ENCODE peak calls at places on chromosomes 7 and 10, in ten cellular contexts. I is cardiac muscle cell, Q is GM23338, J is transverse colon, A is fibroblast of lung, G is A549, U is caudate nucleus, X is aorta, E is ascending aorta, C is heart right ventricle. O is an unnamed sample.

GRCh38 chr10:43069597-43069996 is 7.3 kb upstream of the RET start:
- DNase-seq in E (no peak), X (peak), G (no peak), I (no peak), Q (no peak), C (no peak), U (no peak), J (no peak), A (no peak), O (no peak)

GRCh38 chr7:45686441-45687184 is 112.4 kb downstream of the ADCY1 start:
- DNase-seq in J (no peak), E (no peak), U (no peak), C (no peak), G (no peak), Q (no peak), A (no peak), I (no peak), X (peak), O (no peak)

GRCh38 chr7:127920787-127921438 is 110.3 kb downstream of the LRRC4 start:
- DNase-seq in A (peak), I (no peak), G (peak), J (no peak), Q (no peak), E (no peak), U (no peak), C (no peak), X (no peak), O (no peak)

GRCh38 chr10:95517536-95518454 is 43.4 kb downstream of the SORBS1 start:
- DNase-seq in X (no peak), C (no peak), U (no peak), I (no peak), Q (no peak), G (no peak), J (no peak), E (no peak), A (peak), O (no peak)

GRCh38 chr10:19772958-19773357 is 43.3 kb upstream of the PLXDC2 start:
- DNase-seq in C (no peak), E (no peak), Q (no peak), U (no peak), I (no peak), G (no peak), X (no peak), J (no peak), A (no peak), O (no peak)

GRCh38 chr10:100506596-100507356 is 12.9 kb downstream of the SEC31B start:
- DNase-seq in Q (no peak), G (peak), I (no peak), A (no peak), J (no peak), E (no peak), C (no peak), U (no peak), X (no peak), O (no peak)

GRCh38 chr7:65979583-65980477 is 2.2 kb downstream of the GUSB start:
- DNase-seq in X (no peak), U (no peak), A (no peak), G (no peak), I (no peak), Q (no peak), J (no peak), E (no peak), C (no peak), O (no peak)

GRCh38 chr10:35355971-35356724 is 19.8 kb downstream of the CCNY start:
- DNase-seq in C (no peak), I (no peak), G (no peak), Q (no peak), U (no peak), E (no peak), A (no peak), J (no peak), X (no peak), O (no peak)

GRCh38 chr7:16918288-16918895 is 36.6 kb upstream of the AGR3 start:
- DNase-seq in C (peak), Q (peak), A (peak), X (no peak), U (no peak), J (no peak), I (peak), E (no peak), G (peak), O (no peak)

GRCh38 chr7:151315038-151315655 is 26.5 kb upstream of the NUB1 start:
- DNase-seq in Q (peak), U (no peak), G (peak), C (peak), J (peak), A (peak), I (peak), E (no peak), X (no peak), O (peak)

GRCh38 chr10:68192113-68192512 is 39.8 kb downstream of the ATOH7 start:
- DNase-seq in J (no peak), U (no peak), C (no peak), I (no peak), X (no peak), Q (no peak), E (no peak), A (no peak), G (no peak), O (no peak)

GRCh38 chr7:44240983-44241510 is 40.3 kb downstream of the YKT6 start:
- DNase-seq in A (peak), U (no peak), J (peak), Q (peak), G (peak), I (peak), E (peak), C (peak), X (peak), O (no peak)

GRCh38 chr7:99365318-99366141 is 9.0 kb upstream of the ARPC1B start:
- DNase-seq in C (no peak), A (no peak), Q (peak), U (no peak), I (peak), X (peak), J (peak), E (no peak), G (peak), O (no peak)

GRCh38 chr10:28385748-28386507 is 83.1 kb upstream of the MPP7 start:
- DNase-seq in U (no peak), A (no peak), I (no peak), G (no peak), X (no peak), C (no peak), J (no peak), E (no peak), Q (no peak), O (no peak)

GRCh38 chr10:29926649-29927048 is 132.7 kb downstream of the JCAD start:
- DNase-seq in I (no peak), C (no peak), X (no peak), E (no peak), Q (peak), A (peak), U (no peak), J (no peak), G (no peak), O (no peak)

GRCh38 chr10:114987995-114988394 is 50.0 kb downstream of the TRUB1 start:
- DNase-seq in X (no peak), J (no peak), G (no peak), U (no peak), Q (no peak), A (peak), C (no peak), I (no peak), E (no peak), O (no peak)

GRCh38 chr10:32938554-32939061 is 19.4 kb downstream of the ITGB1 start:
- DNase-seq in E (no peak), I (peak), X (no peak), J (peak), C (peak), U (peak), Q (peak), A (peak), G (peak), O (peak)

GRCh38 chr7:21504021-21504420 is 38.8 kb upstream of the DNAH11 start:
- DNase-seq in J (no peak), A (no peak), I (no peak), E (no peak), Q (peak), C (no peak), X (no peak), U (no peak), G (no peak), O (no peak)

GRCh38 chr10:60299961-60300883 is 89.5 kb downstream of the ANK3 start:
- DNase-seq in G (no peak), A (no peak), Q (peak), C (peak), U (no peak), X (no peak), J (no peak), I (peak), E (no peak), O (no peak)

GRCh38 chr7:132472463-132473120 is 103.7 kb downstream of the PLXNA4 start:
- DNase-seq in G (no peak), X (peak), J (no peak), Q (no peak), C (peak), E (peak), U (no peak), A (peak), I (peak), O (no peak)

GRCh38 chr10:114323023-114323422 is 81.3 kb downstream of the AFAP1L2 start:
- DNase-seq in J (no peak), X (no peak), G (peak), C (no peak), I (no peak), A (no peak), Q (no peak), E (no peak), U (no peak), O (no peak)

DNA sequence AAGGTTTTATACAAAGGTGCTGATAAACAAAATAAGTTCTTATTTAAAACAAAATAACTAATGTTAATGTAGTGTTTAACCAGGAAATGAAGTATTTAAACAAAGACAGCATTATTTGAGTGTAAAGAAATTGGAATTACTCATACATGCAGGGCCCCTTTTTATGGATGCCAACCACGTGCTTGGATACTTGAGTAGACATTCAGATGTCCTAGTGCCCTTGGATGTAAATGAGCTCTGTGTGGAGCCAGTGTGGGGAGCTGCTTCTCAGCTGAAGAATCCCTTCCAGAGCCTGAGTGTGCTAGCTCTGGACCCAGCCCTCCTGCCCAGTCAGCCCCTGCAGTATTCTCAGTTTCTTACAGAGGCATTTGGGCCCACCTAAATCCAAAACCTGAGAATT is 84.4 kb downstream of the REEP3 start:
- DNase-seq in X (no peak), C (no peak), A (peak), I (peak), E (no peak), U (peak), Q (peak), J (no peak), G (no peak), O (no peak)
- H3K27ac ChIP-seq in X (no peak), C (no peak), A (no peak), I (peak), E (no peak), U (no peak), Q (no peak), J (no peak), G (no peak), O (no peak)

GRCh38 chr10:113093188-113094113 is 143.4 kb downstream of the TCF7L2 start:
- DNase-seq in G (peak), J (peak), E (no peak), X (no peak), A (no peak), C (no peak), I (no peak), Q (no peak), U (no peak), O (no peak)
- H3K27ac ChIP-seq in G (peak), J (peak), E (peak), X (no peak), A (no peak), C (no peak), I (no peak), Q (peak), U (no peak), O (no peak)

DNA sequence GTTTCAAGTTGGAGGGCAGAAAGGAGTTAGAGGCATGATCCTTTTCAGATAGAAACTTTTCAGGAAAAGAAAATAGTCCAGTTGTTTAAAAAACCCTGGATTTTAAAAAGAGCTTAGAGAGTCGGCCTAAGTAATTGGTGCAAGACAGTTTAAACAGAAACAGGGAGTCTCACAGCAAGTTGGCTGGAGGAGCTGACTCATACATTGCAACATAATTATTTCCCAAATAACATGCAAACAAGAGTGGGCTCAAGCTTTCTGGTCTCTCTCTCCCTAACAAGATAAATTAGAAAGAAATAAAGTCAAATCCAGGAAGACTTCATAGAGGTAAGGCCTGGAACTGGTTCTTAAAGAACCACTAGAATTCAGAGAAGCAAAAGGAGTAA is 100.3 kb upstream of the AGBL3 start:
- DNase-seq in G (peak), A (peak), Q (no peak), J (no peak), E (no peak), X (no peak), U (no peak), C (no peak), I (no peak), O (no peak)
- H3K27ac ChIP-seq in G (peak), A (peak), Q (peak), J (peak), E (peak), X (no peak), U (peak), C (peak), I (peak), O (no peak)

GRCh38 chr7:47591655-47592572 is 10.0 kb upstream of the TNS3 start:
- DNase-seq in C (no peak), I (no peak), Q (peak), X (no peak), J (no peak), U (no peak), G (peak), A (peak), E (no peak), O (no peak)
- H3K27ac ChIP-seq in C (no peak), I (no peak), Q (peak), X (peak), J (no peak), U (no peak), G (peak), A (no peak), E (peak), O (no peak)

GRCh38 chr7:75888464-75889222 is 9.8 kb downstream of the RHBDD2 start:
- DNase-seq in J (no peak), E (no peak), Q (no peak), I (no peak), U (no peak), C (peak), A (no peak), G (no peak), X (no peak), O (peak)

GRCh38 chr7:75889223-75889825 is 10.5 kb downstream of the RHBDD2 start:
- DNase-seq in I (no peak), A (no peak), E (no peak), U (no peak), X (no peak), G (no peak), C (no peak), Q (no peak), J (no peak), O (no peak)

GRCh38 chr7:75889826-75890225 is 11.0 kb downstream of the RHBDD2 start:
- DNase-seq in A (no peak), X (no peak), U (no peak), I (no peak), Q (no peak), J (no peak), E (no peak), G (no peak), C (no peak), O (no peak)

GRCh38 chr7:75885011-75885410 is 6.2 kb downstream of the RHBDD2 start:
- DNase-seq in C (no peak), I (no peak), A (no peak), X (no peak), J (no peak), E (no peak), Q (no peak), G (no peak), U (no peak), O (no peak)

GRCh38 chr7:75887669-75888369 is 9.0 kb downstream of the RHBDD2 start:
- DNase-seq in C (no peak), E (no peak), G (no peak), X (no peak), Q (no peak), J (no peak), I (no peak), A (no peak), U (no peak), O (no peak)
- H3K27ac ChIP-seq in C (no peak), E (no peak), G (no peak), X (no peak), Q (no peak), J (no peak), I (no peak), A (no peak), U (no peak), O (peak)

GRCh38 chr10:85612378-85612775 is 754.2 kb downstream of the GRID1 start:
- DNase-seq in C (no peak), U (no peak), E (no peak), A (no peak), X (no peak), J (no peak), G (no peak), Q (no peak), I (no peak), O (no peak)

GRCh38 chr10:85611093-85611740 is 755.4 kb downstream of the GRID1 start:
- DNase-seq in X (no peak), I (no peak), G (no peak), J (no peak), U (no peak), C (no peak), A (no peak), E (no peak), Q (no peak), O (no peak)

GRCh38 chr10:85612833-85613232 is 753.8 kb downstream of the GRID1 start:
- DNase-seq in C (no peak), A (no peak), E (no peak), X (no peak), G (peak), U (no peak), J (no peak), Q (peak), I (no peak), O (no peak)

GRCh38 chr10:85610381-85611092 is 756.1 kb downstream of the GRID1 start:
- DNase-seq in G (no peak), C (no peak), X (no peak), I (no peak), J (no peak), A (no peak), E (no peak), Q (no peak), U (no peak), O (no peak)

DNA sequence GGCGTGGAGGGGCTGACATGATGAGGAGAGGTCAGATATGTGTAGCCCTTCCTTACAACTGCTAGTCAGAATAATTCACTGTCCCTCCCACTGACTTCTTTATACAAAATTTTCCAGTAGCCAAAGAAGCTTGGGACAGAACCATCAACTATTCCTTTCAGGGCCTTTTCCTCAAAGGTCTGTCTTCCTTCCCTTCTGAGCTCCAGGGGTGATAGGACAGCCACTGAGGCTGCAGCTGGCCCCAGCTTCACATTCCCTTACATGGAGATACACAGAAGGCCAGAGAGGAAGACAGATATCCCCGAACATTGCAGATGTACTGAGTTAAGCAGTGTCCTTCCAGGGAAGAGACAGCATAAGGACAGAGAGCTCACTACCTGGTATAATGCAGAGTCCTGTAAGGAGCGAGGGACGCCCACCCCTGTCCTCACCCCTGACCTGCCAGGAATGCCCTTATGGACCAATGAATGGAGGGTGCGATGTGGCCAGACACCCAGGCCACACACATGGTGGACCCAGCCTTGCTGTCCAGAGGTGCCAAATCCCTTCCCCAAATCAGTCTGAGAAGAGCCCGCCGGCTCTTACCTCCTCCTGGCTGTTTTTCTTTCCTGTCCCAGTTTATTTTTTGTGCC is 754.7 kb downstream of the GRID1 start:
- DNase-seq in J (no peak), X (no peak), E (no peak), Q (no peak), A (no peak), I (no peak), U (no peak), C (no peak), G (no peak), O (no peak)
- H3K27ac ChIP-seq in J (no peak), X (no peak), E (no peak), Q (no peak), A (no peak), I (no peak), U (no peak), C (no peak), G (no peak), O (no peak)

DNA sequence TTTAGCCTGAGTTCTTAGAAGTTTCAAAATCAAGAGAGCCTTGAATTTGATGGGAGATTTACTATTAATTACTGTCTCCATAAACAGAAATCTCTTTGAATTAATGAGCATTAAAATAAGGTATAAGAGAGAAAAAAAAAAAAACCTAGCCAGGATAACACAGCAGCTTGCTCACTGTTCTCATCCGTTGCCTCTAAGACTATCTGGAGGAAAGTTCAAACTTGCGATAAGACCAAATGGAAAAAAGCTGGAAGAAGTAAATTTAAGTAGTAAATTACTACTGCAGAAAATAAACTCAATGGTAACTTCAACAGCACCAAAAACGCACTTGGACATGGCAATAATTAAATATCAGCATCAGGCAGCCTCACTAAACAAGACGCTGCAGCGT is 36.7 kb downstream of the GNA12 start:
- DNase-seq in X (no peak), U (no peak), E (no peak), I (no peak), J (no peak), Q (no peak), C (no peak), A (peak), G (no peak), O (no peak)
- H3K27ac ChIP-seq in X (no peak), U (no peak), E (no peak), I (no peak), J (no peak), Q (peak), C (no peak), A (no peak), G (no peak), O (no peak)